ENCODE peak calls at places on chromosomes 16 and 17, in four cellular contexts. E is H1, M is H9, P is HCT116. S is an unnamed sample.
A peak's percentile ranks its signal among the peaks of the same experiment; 100 is the strongest.

GRCh38 chr17:41739661-41740352 is 5.4 kb upstream of the HAP1 start:
- DNase-seq in E (no peak), M (no peak), P (no peak), S (no peak)

GRCh38 chr17:1047177-1047885 is 50.4 kb downstream of the TIMM22 start:
- DNase-seq in E (no peak), M (no peak), P (no peak), S (no peak)

GRCh38 chr17:49016775-49017463 is 19.7 kb downstream of the IGF2BP1 start:
- DNase-seq in E (peak; percentile 46), M (peak; percentile 29), P (peak; percentile 76), S (no peak)

GRCh38 chr17:77365584-77366186 is 224.9 kb downstream of the SEC14L1 start:
- DNase-seq in E (no peak), M (no peak), P (peak; percentile 85), S (no peak)

GRCh38 chr16:55391760-55392375 is 67.9 kb downstream of the IRX6 start:
- DNase-seq in E (no peak), M (no peak), P (no peak), S (no peak)

GRCh38 chr17:42243493-42243982 is 32.7 kb downstream of the STAT5B start:
- DNase-seq in E (no peak), M (no peak), P (no peak), S (no peak)

GRCh38 chr17:47643116-47643515 is 6.6 kb upstream of the KPNB1 start:
- DNase-seq in E (no peak), M (no peak), P (no peak), S (no peak)

GRCh38 chr17:82095777-82096708 is 2.0 kb downstream of the FASN start:
- DNase-seq in E (no peak), M (no peak), P (no peak), S (no peak)

GRCh38 chr16:10039220-10040096 is 142.8 kb downstream of the GRIN2A start:
- DNase-seq in E (peak; percentile 81), M (peak; percentile 74), P (no peak), S (peak; percentile 78)

GRCh38 chr17:43372273-43372911 is 26.4 kb upstream of the ARL4D start:
- DNase-seq in E (no peak), M (no peak), P (no peak), S (no peak)

GRCh38 chr16:78563905-78564304 is 464.5 kb downstream of the WWOX start:
- DNase-seq in E (no peak), M (no peak), P (no peak), S (no peak)

GRCh38 chr17:77729587-77729986 is 228.9 kb upstream of the TNRC6C start:
- DNase-seq in E (peak; percentile 28), M (peak; percentile 12), P (no peak), S (no peak)

GRCh38 chr16:67177743-67178699 is 5.7 kb downstream of the MATCAP1 start:
- DNase-seq in E (peak; percentile 86), M (peak; percentile 97), P (peak; percentile 93), S (peak; percentile 87)

GRCh38 chr17:31875081-31875480 is 16.0 kb upstream of the COPRS start:
- DNase-seq in E (no peak), M (no peak), P (no peak), S (no peak)

GRCh38 chr17:68148936-68149335 is 98.9 kb upstream of the AMZ2 start:
- DNase-seq in E (peak; percentile 10), M (no peak), P (no peak), S (no peak)

GRCh38 chr17:2435181-2435741 is 34.4 kb upstream of the MNT start:
- DNase-seq in E (peak; percentile 79), M (peak; percentile 73), P (no peak), S (peak; percentile 58)

GRCh38 chr16:58269526-58269925 is 25.3 kb downstream of the PRSS54 start:
- DNase-seq in E (no peak), M (no peak), P (no peak), S (no peak)

GRCh38 chr17:68122587-68122986 is 87.1 kb downstream of the KPNA2 start:
- DNase-seq in E (no peak), M (no peak), P (no peak), S (no peak)

GRCh38 chr17:57370051-57370581 is 113.8 kb downstream of the MSI2 start:
- DNase-seq in E (no peak), M (no peak), P (no peak), S (peak; percentile 18)

GRCh38 chr16:4371481-4372314 is at the start of gene VASN:
- DNase-seq in E (peak; percentile 93), M (peak; percentile 79), P (peak; percentile 40), S (peak; percentile 90)

GRCh38 chr17:44097110-44097810 is 26.2 kb downstream of the HDAC5 start:
- DNase-seq in E (no peak), M (no peak), P (no peak), S (no peak)

GRCh38 chr17:38697061-38697820 is 7.8 kb upstream of the MLLT6 start:
- DNase-seq in E (no peak), M (no peak), P (no peak), S (no peak)

GRCh38 chr16:12637002-12637401 is 166.7 kb downstream of the CPPED1 start:
- DNase-seq in E (no peak), M (peak; percentile 47), P (no peak), S (peak; percentile 73)

GRCh38 chr17:75998327-75998795 is 2.3 kb upstream of the CDK3 start:
- DNase-seq in E (no peak), M (no peak), P (no peak), S (no peak)

GRCh38 chr16:11098601-11099377 is 154.4 kb downstream of the CLEC16A start:
- DNase-seq in E (no peak), M (no peak), P (no peak), S (no peak)

GRCh38 chr16:15765880-15766279 is 90.9 kb downstream of the MYH11 start:
- DNase-seq in E (peak; percentile 50), M (peak; percentile 46), P (peak; percentile 55), S (peak; percentile 77)

GRCh38 chr16:89242795-89243200 is 25.3 kb downstream of the ZNF778 start:
- DNase-seq in E (no peak), M (peak; percentile 58), P (no peak), S (no peak)

GRCh38 chr16:871562-872330 is 71.2 kb upstream of the GNG13 start:
- DNase-seq in E (no peak), M (no peak), P (no peak), S (no peak)

GRCh38 chr17:48715496-48716399 is 6.6 kb downstream of the PRAC1 start:
- DNase-seq in E (no peak), M (no peak), P (no peak), S (no peak)

GRCh38 chr16:54176376-54176901 is 110.1 kb downstream of the IRX3 start:
- DNase-seq in E (peak; percentile 60), M (peak; percentile 76), P (no peak), S (peak; percentile 13)

GRCh38 chr17:63039899-63040602 is 74.0 kb downstream of the TANC2 start:
- DNase-seq in E (no peak), M (no peak), P (peak; percentile 37), S (no peak)

GRCh38 chr16:714558-715447 is at the start of gene METRN:
- DNase-seq in E (peak; percentile 95), M (peak; percentile 86), P (no peak), S (peak; percentile 97)

GRCh38 chr16:80369559-80369958 is 171.2 kb upstream of the DYNLRB2 start:
- DNase-seq in E (peak; percentile 52), M (peak; percentile 61), P (no peak), S (peak; percentile 84)

GRCh38 chr16:20857281-20857680 is 42.9 kb downstream of the DCUN1D3 start:
- DNase-seq in E (no peak), M (no peak), P (no peak), S (no peak)

GRCh38 chr17:19723967-19724366 is 7.6 kb upstream of the SLC47A2 start:
- DNase-seq in E (no peak), M (no peak), P (no peak), S (no peak)

GRCh38 chr17:73546770-73547345 is 97.4 kb downstream of the SDK2 start:
- DNase-seq in E (peak; percentile 72), M (peak; percentile 83), P (peak; percentile 12), S (peak; percentile 70)

GRCh38 chr16:84827897-84828296 is 8.1 kb downstream of the CRISPLD2 start:
- DNase-seq in E (no peak), M (no peak), P (no peak), S (no peak)

GRCh38 chr16:84827131-84827574 is 7.4 kb downstream of the CRISPLD2 start:
- DNase-seq in E (no peak), M (no peak), P (no peak), S (no peak)

GRCh38 chr16:84828322-84828721 is 8.5 kb downstream of the CRISPLD2 start:
- DNase-seq in E (no peak), M (no peak), P (no peak), S (no peak)

GRCh38 chr16:84830765-84831384 is 11.1 kb downstream of the CRISPLD2 start:
- DNase-seq in E (no peak), M (no peak), P (no peak), S (no peak)

DNA sequence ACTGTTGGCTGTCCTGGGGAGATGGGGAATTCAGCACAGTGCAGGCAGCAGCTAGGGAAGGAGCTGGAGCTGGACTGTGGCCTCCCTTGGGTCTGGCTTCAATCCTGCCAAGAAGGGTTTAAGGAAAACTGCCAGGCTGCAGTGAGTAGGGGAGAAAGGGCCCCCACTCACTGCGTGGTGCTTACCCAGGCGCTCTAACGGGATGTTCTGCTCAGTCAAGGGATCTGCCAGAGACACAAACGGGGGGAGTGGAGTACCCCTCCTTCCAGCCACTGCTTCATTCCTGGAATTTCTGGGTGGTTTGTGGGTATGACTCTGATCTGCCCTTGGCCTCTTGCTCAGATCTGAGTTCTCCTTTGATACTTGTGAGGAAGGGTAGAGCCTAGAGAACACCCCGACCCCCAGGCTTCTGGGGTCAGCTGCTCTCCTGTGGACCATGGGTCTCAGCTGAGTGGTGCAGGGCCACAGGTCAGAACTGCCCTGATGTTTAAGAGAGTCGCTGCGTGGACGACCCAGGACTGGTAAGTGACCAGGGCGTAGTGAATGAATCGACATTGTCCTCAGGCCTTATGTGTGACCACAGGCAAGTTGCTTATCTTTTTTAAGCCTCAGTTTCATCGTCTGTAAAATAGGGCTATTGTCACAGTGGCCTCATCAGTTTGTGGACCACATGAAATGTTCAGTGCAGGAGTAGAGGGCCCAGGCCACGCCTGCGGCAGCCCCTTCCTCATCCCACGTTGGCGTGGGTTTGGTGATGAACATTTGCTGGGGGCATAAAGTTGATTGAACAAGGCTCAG is 9.6 kb downstream of the CRISPLD2 start:
- DNase-seq in E (no peak), M (no peak), P (no peak), S (peak; percentile 42)
- H3K4me2 ChIP-seq in E (no peak overlapping the region), M (no peak overlapping the region), P (no peak overlapping the region), S (no peak overlapping the region)

GRCh38 chr16:87080571-87081167 is 236.5 kb downstream of the C16orf95 start:
- DNase-seq in E (no peak), M (no peak), P (peak; percentile 10), S (no peak)
- H4K20me1 ChIP-seq in E (peaks cover 2% of the 10 kb centered on the region), M (no peaks in the 10 kb centered on the region), P (no peaks in the 10 kb centered on the region), S (no peaks in the 10 kb centered on the region)

GRCh38 chr17:40348136-40348504 is 16.4 kb downstream of the GJD3 start:
- DNase-seq in E (no peak), M (peak; percentile 59), P (no peak), S (no peak)
- H3K4me1 ChIP-seq in E (peaks cover 59% of the 10 kb centered on the region), M (peaks cover 22% of the 10 kb centered on the region), P (peaks cover 31% of the 10 kb centered on the region), S (peaks cover 76% of the 10 kb centered on the region)

DNA sequence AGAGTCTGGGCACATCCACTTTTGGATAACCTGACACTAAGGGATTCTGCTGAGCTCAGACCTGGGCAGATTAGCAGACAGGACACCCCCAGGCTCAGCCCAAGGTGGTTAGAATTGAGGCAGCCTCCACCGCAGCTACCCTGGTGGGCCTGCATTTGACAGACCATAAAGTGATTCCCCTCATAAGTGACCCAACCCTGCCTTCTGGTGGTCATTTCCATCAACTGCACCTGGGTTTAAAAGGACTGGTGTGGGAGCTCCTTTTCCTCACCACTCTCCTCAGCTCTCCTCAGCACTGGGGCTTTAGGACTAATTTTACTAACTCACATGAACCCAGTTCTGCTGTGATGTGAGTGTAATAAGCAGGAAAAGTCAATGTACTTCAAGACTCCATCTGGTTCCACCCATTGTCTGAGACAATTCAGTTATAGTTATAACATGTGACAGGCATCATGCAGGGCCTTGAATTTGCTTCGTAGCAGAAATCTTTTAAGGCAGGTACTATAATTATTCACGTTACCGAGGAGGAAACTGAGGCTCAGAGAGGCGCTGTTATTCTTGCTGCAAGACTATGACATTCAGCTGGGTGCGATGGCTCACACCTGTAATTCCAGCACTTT is 42.5 kb downstream of the MYH3 start:
- DNase-seq in E (peak; percentile 81), M (peak; percentile 86), P (peak; percentile 42), S (peak; percentile 81)
- H3K4me2 ChIP-seq in E (no peak overlapping the region), M (no peak overlapping the region), P (no peak overlapping the region), S (no peak overlapping the region)